ENCODE peak calls at places on chromosomes 3 and 15, in five cellular contexts. P is PC-3, E is neural progenitor cell, I is GM23338, G is GM23248. V is an unnamed sample.

GRCh38 chr3:163601426-163601825 is 1476.9 kb downstream of the SI start:
- DNase-seq in P (peak; percentile 63), E (no peak), I (no peak), G (no peak), V (no peak)

GRCh38 chr15:95760508-95760907 is 570.0 kb upstream of the NR2F2 start:
- DNase-seq in P (peak; percentile 4), E (peak; percentile 81), I (peak; percentile 72), G (no peak), V (peak; percentile 7)

GRCh38 chr15:67366904-67367303 is 112.3 kb downstream of the IQCH start:
- DNase-seq in P (no peak), E (no peak), I (no peak), G (no peak), V (no peak)

GRCh38 chr3:8712871-8713360 is 20.7 kb upstream of the CAV3 start:
- DNase-seq in P (no peak), E (no peak), I (no peak), G (no peak), V (no peak)

GRCh38 chr3:190552969-190553759 is 39.3 kb downstream of the IL1RAP start:
- DNase-seq in P (no peak), E (peak; percentile 63), I (peak; percentile 90), G (no peak), V (no peak)

GRCh38 chr3:130854208-130854864 is 39.5 kb upstream of the ATP2C1 start:
- DNase-seq in P (no peak), E (no peak), I (no peak), G (no peak), V (no peak)

GRCh38 chr3:25460751-25461150 is 32.7 kb downstream of the RARB start:
- DNase-seq in P (no peak), E (no peak), I (no peak), G (no peak), V (no peak)

GRCh38 chr3:21942328-21942727 is 191.3 kb upstream of the ZNF385D start:
- DNase-seq in P (peak; percentile 96), E (no peak), I (no peak), G (peak; percentile 93), V (no peak)

GRCh38 chr3:127031845-127032244 is 48.9 kb downstream of the PLXNA1 start:
- DNase-seq in P (no peak), E (no peak), I (no peak), G (no peak), V (no peak)

GRCh38 chr15:50234764-50235163 is 30.8 kb downstream of the HDC start:
- DNase-seq in P (no peak), E (no peak), I (no peak), G (no peak), V (no peak)
- TF ChIP-seq EZH2phosphoT487 in P (no peak), E (no peak), I (no peak), G (no peak), V (no peak)

GRCh38 chr3:49723301-49723630 is 485 bp downstream of the GMPPB start:
- DNase-seq in P (peak; percentile 53), E (peak; percentile 58), I (peak; percentile 69), G (peak; percentile 76), V (peak; percentile 83)
- TF ChIP-seq EZH2phosphoT487 in P (no peak), E (no peak), I (no peak), G (no peak), V (no peak)

GRCh38 chr3:136396916-136397315 is 146.8 kb downstream of the PCCB start:
- DNase-seq in P (no peak), E (no peak), I (no peak), G (peak; percentile 7), V (no peak)
- TF ChIP-seq EZH2phosphoT487 in P (no peak), E (no peak), I (no peak), G (no peak), V (no peak)

GRCh38 chr3:11055496-11055895 is 62.9 kb downstream of the SLC6A1 start:
- DNase-seq in P (no peak), E (no peak), I (no peak), G (no peak), V (no peak)
- TF ChIP-seq EZH2phosphoT487 in P (no peak), E (no peak), I (no peak), G (no peak), V (no peak)

GRCh38 chr15:36977620-36978610 is 122.4 kb downstream of the MEIS2 start:
- DNase-seq in P (no peak), E (peak; percentile 35), I (no peak), G (no peak), V (no peak)
- TF ChIP-seq EZH2phosphoT487 in P (no peak), E (no peak), I (no peak), G (no peak), V (no peak)

GRCh38 chr15:79965836-79966630 is 5.0 kb downstream of the BCL2A1 start:
- DNase-seq in P (peak; percentile 73), E (no peak), I (no peak), G (no peak), V (no peak)
- TF ChIP-seq EZH2phosphoT487 in P (no peak), E (no peak), I (no peak), G (no peak), V (no peak)

DNA sequence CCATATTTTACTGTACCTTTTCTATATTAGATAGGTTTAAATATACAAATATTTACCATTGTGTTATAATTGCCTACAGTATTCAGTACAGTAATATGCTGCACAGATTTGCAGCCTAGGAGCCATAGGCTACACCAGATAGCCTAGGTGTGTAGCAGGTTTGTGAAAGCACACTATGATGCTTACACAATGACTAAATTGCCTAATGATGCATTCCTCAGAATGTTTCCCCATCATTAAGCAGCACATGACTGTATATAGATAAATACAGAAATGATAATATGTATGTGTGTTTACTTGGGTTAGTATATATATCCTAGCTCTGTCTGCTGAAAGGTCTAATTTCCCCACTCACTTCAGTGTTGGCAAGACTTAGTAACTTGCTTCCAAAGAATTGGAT is 65.8 kb downstream of the MYL3 start:
- DNase-seq in P (peak; percentile 18), E (no peak), I (no peak), G (no peak), V (no peak)
- TF ChIP-seq EZH2phosphoT487 in P (no peak), E (no peak), I (no peak), G (no peak), V (no peak)